ENCODE peak calls at places on chromosomes 3 and 15, in ten cellular contexts. B is GM23248, K is PC-3, O is hepatocyte, S is fibroblast of lung, E is keratinocyte, R is mammary epithelial cell, C is IMR-90, H is neural progenitor cell, J is HepG2. M is an unnamed sample. For H4K20me1 and H3K27me3, the result is how much of the 10 kb centered on the place peaks cover.

GRCh38 chr3:99663981-99664380 is 25.6 kb downstream of the COL8A1 start:
- DNase-seq in K (peak), J (no peak), S (no peak), H (no peak), C (no peak), E (no peak), R (no peak), B (no peak), O (no peak), M (no peak)

GRCh38 chr3:136093771-136094170 is 102.4 kb downstream of the MSL2 start:
- DNase-seq in B (no peak), E (no peak), R (no peak), C (no peak), S (peak), H (no peak), K (no peak), O (no peak), J (no peak), M (no peak)

GRCh38 chr15:28147827-28148226 is 48.7 kb upstream of the OCA2 start:
- DNase-seq in S (no peak), O (no peak), E (no peak), J (no peak), R (no peak), H (no peak), C (no peak), K (no peak), B (no peak), M (no peak)

GRCh38 chr3:174355505-174355904 is 503.6 kb upstream of the NAALADL2 start:
- DNase-seq in R (peak), J (no peak), K (peak), B (peak), C (peak), E (no peak), S (no peak), H (peak), O (peak), M (no peak)

GRCh38 chr15:38075466-38075865 is 141.0 kb downstream of the TMCO5A start:
- DNase-seq in K (no peak), J (no peak), C (no peak), R (peak), S (no peak), B (no peak), O (no peak), H (no peak), E (peak), M (no peak)

GRCh38 chr3:185062221-185062620 is 90.6 kb downstream of the C3orf70 start:
- DNase-seq in E (no peak), K (no peak), B (no peak), C (no peak), O (no peak), S (no peak), H (no peak), J (no peak), R (no peak), M (no peak)

GRCh38 chr3:139982404-139982803 is 47.4 kb downstream of the CLSTN2 start:
- DNase-seq in S (no peak), H (peak), K (no peak), R (no peak), B (no peak), O (peak), J (no peak), C (no peak), E (no peak), M (no peak)

GRCh38 chr15:48861813-48862431 is 16.0 kb upstream of the EID1 start:
- DNase-seq in B (peak), O (peak), S (peak), H (peak), E (no peak), R (peak), K (peak), J (peak), C (peak), M (peak)

GRCh38 chr3:108662141-108662738 is 72.7 kb downstream of the DZIP3 start:
- DNase-seq in C (peak), S (peak), K (peak), R (peak), O (peak), H (peak), B (peak), J (peak), E (peak), M (peak)

GRCh38 chr3:195095704-195096036 is 175.3 kb downstream of the XXYLT1 start:
- DNase-seq in K (peak), J (no peak), R (peak), C (peak), H (no peak), O (no peak), E (no peak), S (peak), B (peak), M (no peak)

GRCh38 chr3:48422272-48422671 is 7.6 kb downstream of the PLXNB1 start:
- DNase-seq in S (no peak), E (no peak), H (no peak), K (no peak), C (no peak), O (no peak), B (no peak), R (no peak), J (no peak), M (no peak)

GRCh38 chr3:48423883-48424695 is 5.8 kb downstream of the PLXNB1 start:
- DNase-seq in O (no peak), C (no peak), R (no peak), H (no peak), K (no peak), S (no peak), J (no peak), E (no peak), B (no peak), M (no peak)

GRCh38 chr3:48425281-48425812 is 4.5 kb downstream of the PLXNB1 start:
- DNase-seq in B (no peak), S (peak), O (no peak), E (no peak), R (no peak), H (no peak), J (no peak), C (no peak), K (no peak), M (no peak)

GRCh38 chr3:48422691-48423090 is 7.2 kb downstream of the PLXNB1 start:
- DNase-seq in O (no peak), K (no peak), B (no peak), R (no peak), C (no peak), E (no peak), S (no peak), H (no peak), J (no peak), M (no peak)

DNA sequence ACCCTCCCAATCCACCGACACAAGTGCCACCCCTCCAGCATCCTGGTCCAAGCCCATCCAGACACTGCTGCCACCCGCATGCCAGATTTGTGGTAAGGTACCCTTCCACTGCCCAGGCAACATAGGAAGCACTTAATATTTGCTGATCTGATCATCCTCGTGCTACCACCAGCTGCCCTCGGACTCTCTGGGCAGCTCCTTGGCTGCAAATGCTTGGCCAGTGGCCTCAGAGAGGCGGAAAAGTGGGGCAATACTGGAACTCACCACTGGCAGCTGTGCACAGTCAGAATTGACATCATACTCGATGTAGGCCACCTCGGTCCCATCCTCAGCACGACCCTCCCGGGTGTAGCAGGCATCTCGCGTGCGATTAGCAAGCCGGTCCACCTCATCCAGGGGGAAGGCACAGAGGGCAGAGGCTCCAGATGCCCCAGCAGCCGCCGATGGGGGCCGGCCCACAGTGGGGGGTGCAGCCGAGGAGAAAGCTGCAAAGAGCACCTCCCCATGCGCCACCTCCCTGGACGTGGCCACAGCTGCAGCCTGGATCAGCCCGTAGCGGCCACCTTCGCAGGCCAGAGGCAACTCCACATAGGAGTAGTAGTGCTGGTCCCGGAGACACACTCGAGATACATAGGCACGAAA is 6.5 kb downstream of the PLXNB1 start:
- DNase-seq in R (no peak), E (no peak), K (no peak), O (no peak), H (no peak), C (no peak), J (no peak), B (no peak), S (no peak), M (no peak)
- H4K20me1 ChIP-seq in R (under half), E (under half), K (under half), O (under half), H (half or more), C (under half), J (half or more), B (under half), S (under half), M (under half)

GRCh38 chr3:13268961-13269391 is 151.1 kb downstream of the NUP210 start:
- DNase-seq in R (no peak), E (no peak), H (no peak), K (no peak), O (no peak), S (no peak), J (no peak), B (no peak), C (no peak), M (no peak)
- H3K27me3 ChIP-seq in R (under half), E (under half), H (under half), K (under half), O (under half), S (under half), J (under half), B (under half), C (under half), M (under half)

GRCh38 chr3:4656059-4656458 is 162.9 kb downstream of the ITPR1 start:
- DNase-seq in K (peak), J (peak), R (peak), H (peak), S (peak), C (peak), O (peak), E (no peak), B (peak), M (peak)

GRCh38 chr3:4660936-4661335 is 167.8 kb downstream of the ITPR1 start:
- DNase-seq in J (no peak), C (no peak), B (no peak), K (no peak), E (no peak), S (no peak), H (no peak), R (no peak), O (no peak), M (no peak)

GRCh38 chr3:4655145-4656045 is 162.2 kb downstream of the ITPR1 start:
- DNase-seq in O (no peak), S (no peak), H (no peak), C (no peak), J (no peak), E (no peak), K (no peak), B (no peak), R (no peak), M (no peak)

GRCh38 chr3:4656646-4657318 is 163.6 kb downstream of the ITPR1 start:
- DNase-seq in S (no peak), O (no peak), E (no peak), B (no peak), R (no peak), J (no peak), H (peak), K (no peak), C (no peak), M (no peak)
- H4K20me1 ChIP-seq in S (under half), O (under half), E (under half), B (under half), R (under half), J (under half), H (under half), K (under half), C (under half), M (under half)

DNA sequence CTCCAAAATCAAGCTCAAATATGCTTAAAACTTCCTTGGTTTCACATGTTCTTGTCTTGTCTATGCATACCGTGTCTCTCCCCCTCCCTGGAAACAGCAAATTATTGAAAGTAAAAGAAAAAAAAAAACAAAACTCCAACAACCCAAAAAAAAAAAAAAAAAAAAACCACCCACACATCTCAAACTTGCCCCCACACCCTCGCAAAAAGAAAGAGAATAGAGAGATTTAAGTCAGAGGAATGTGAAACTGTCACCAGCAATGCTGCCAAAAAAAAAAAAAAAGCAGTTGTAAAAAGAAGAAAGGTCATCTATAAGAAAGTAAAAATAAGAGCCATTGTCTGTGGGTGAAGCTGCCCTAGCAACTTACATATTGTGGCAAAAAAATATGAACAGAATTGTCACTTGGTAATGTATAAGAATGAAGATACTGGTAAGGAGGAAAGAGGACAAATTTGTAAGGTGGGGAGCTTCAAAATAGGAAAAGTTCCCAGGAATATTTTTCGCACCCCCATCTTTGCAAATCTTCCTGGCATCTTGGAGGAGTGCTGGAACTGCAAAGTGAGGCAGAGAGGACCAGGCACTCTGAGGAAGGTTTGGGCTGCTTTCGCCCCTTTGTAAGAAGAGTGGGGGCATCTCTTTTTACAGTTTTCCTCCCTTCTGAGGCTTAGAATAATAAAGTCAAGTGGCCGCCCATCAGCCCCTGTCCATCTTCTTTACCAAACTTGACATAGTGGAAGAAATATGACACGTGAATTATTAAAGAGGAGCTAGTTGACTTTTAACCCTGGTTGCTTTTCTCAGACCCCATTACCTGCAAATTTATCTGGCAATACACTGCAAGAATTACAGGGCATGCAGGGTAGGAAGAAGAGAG is 81.8 kb downstream of the NR2F2 start:
- DNase-seq in C (no peak), J (no peak), S (no peak), H (peak), K (no peak), R (no peak), O (no peak), B (no peak), E (no peak), M (no peak)
- H3K27me3 ChIP-seq in C (half or more), J (under half), S (half or more), H (half or more), K (half or more), R (half or more), O (half or more), B (half or more), E (half or more), M (under half)

GRCh38 chr3:48420561-48420960 is 9.3 kb downstream of the PLXNB1 start:
- DNase-seq in C (no peak), K (no peak), O (no peak), H (no peak), J (no peak), R (no peak), E (no peak), B (no peak), S (no peak), M (no peak)
- H4K20me1 ChIP-seq in C (under half), K (under half), O (under half), H (half or more), J (half or more), R (under half), E (under half), B (under half), S (under half), M (under half)

GRCh38 chr3:11982341-11982948 is 21.7 kb upstream of the SYN2 start:
- DNase-seq in R (no peak), K (no peak), S (no peak), E (no peak), B (no peak), O (no peak), C (no peak), H (no peak), J (no peak), M (no peak)
- H3K27me3 ChIP-seq in R (under half), K (half or more), S (under half), E (under half), B (under half), O (under half), C (under half), H (under half), J (under half), M (half or more)

GRCh38 chr15:57223887-57224286 is 152.4 kb upstream of the CGNL1 start:
- DNase-seq in B (no peak), O (no peak), K (no peak), S (no peak), H (no peak), C (no peak), J (no peak), R (no peak), E (no peak), M (no peak)

GRCh38 chr15:57218826-57219576 is 157.3 kb upstream of the CGNL1 start:
- DNase-seq in H (peak), E (no peak), K (no peak), B (peak), J (no peak), O (peak), C (peak), S (peak), R (peak), M (no peak)

GRCh38 chr15:57223345-57223744 is 153.0 kb upstream of the CGNL1 start:
- DNase-seq in K (no peak), S (peak), C (no peak), E (no peak), R (no peak), H (no peak), J (no peak), B (peak), O (no peak), M (no peak)

GRCh38 chr15:57217716-57218598 is 158.3 kb upstream of the CGNL1 start:
- DNase-seq in B (peak), S (peak), E (no peak), K (no peak), C (no peak), O (no peak), R (peak), H (peak), J (no peak), M (no peak)

DNA sequence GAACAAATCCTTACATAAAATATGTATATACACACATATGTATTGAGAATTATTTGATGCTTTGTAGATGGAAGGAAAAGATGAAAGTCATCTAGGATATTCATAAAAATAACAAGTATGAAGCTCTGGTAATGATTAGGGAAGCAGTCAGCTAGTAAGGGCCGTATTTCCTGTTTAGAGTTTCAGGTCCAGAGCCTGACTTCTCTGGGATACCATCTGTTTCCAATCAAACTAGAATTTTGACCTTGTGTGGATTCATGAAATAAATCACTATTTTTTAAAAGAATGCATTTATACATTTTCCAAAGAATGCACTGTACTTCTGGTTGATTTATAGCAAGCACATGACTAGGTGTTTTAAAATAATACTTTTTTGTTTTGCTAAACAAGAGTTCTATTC is 156.1 kb upstream of the CGNL1 start:
- DNase-seq in C (peak), O (peak), R (no peak), E (no peak), S (peak), B (peak), H (no peak), K (no peak), J (no peak), M (no peak)
- H4K20me1 ChIP-seq in C (under half), O (under half), R (under half), E (under half), S (under half), B (under half), H (under half), K (under half), J (under half), M (under half)

M was measured in PC-9.